ENCODE peak calls at places on chromosomes 5 and 9, in nine cellular contexts. P is GM12865, T is fibroblast of the conjunctiva, H is HFFc6, K is SK-N-DZ, C is EL, Z is SIG-M5, J is NCI-H1092 treated with DMSO at 0.1 percent for 48 hours, G is AG10803. V is an unnamed sample.

GRCh38 chr5:151082976-151083651 is 2.3 kb upstream of the TNIP1 start:
- DNase-seq in H (no peak), J (no peak), C (peak; percentile 41), P (peak; percentile 83), G (no peak), Z (no peak), K (no peak), T (no peak), V (no peak)

GRCh38 chr5:125713406-125713805 is 709.8 kb upstream of the GRAMD2B start:
- DNase-seq in P (no peak), J (no peak), Z (no peak), K (peak; percentile 3), G (no peak), T (no peak), C (no peak), H (no peak), V (no peak)

GRCh38 chr9:110703669-110704068 is 35.1 kb downstream of the MUSK start:
- DNase-seq in C (no peak), H (no peak), Z (no peak), P (no peak), K (no peak), T (no peak), G (no peak), J (no peak), V (no peak)

GRCh38 chr9:125511780-125512179 is 195.2 kb downstream of the MAPKAP1 start:
- DNase-seq in K (no peak), C (peak; percentile 48), Z (no peak), G (no peak), T (no peak), J (no peak), H (peak; percentile 20), P (no peak), V (no peak)

GRCh38 chr5:108168915-108169314 is 213.0 kb downstream of the FBXL17 start:
- DNase-seq in J (peak; percentile 2), P (no peak), H (no peak), T (no peak), Z (no peak), C (no peak), G (no peak), K (no peak), V (no peak)

GRCh38 chr5:168005093-168005492 is 286.4 kb upstream of the WWC1 start:
- DNase-seq in H (no peak), P (no peak), K (no peak), J (no peak), G (peak; percentile 35), T (no peak), C (no peak), Z (no peak), V (peak; percentile 15)

GRCh38 chr5:143826909-143827514 is 15.1 kb downstream of the HMHB1 start:
- DNase-seq in T (no peak), J (peak; percentile 51), K (no peak), Z (no peak), H (no peak), G (no peak), P (peak; percentile 92), C (no peak), V (peak; percentile 49)

GRCh38 chr5:133287500-133287899 is 235.7 kb downstream of the HSPA4 start:
- DNase-seq in C (peak; percentile 29), T (peak; percentile 16), H (no peak), G (peak; percentile 28), J (peak; percentile 1), Z (no peak), P (peak; percentile 39), K (peak; percentile 41), V (peak; percentile 35)

GRCh38 chr5:126100767-126101166 is 322.4 kb upstream of the GRAMD2B start:
- DNase-seq in H (no peak), T (no peak), K (peak; percentile 12), G (no peak), C (no peak), Z (no peak), J (no peak), P (no peak), V (no peak)

GRCh38 chr5:16082053-16082452 is 97.5 kb downstream of the MARCHF11 start:
- DNase-seq in P (no peak), G (peak; percentile 20), H (no peak), C (peak; percentile 36), T (no peak), J (no peak), K (no peak), Z (no peak), V (no peak)

GRCh38 chr5:150224483-150225027 is 34.7 kb downstream of the SLC6A7 start:
- DNase-seq in J (no peak), C (peak; percentile 37), Z (no peak), P (no peak), G (peak; percentile 28), H (peak; percentile 32), T (no peak), K (no peak), V (no peak)

GRCh38 chr9:16342621-16343020 is 527.8 kb downstream of the BNC2 start:
- DNase-seq in J (no peak), Z (no peak), K (no peak), H (no peak), C (no peak), G (peak; percentile 13), P (no peak), T (peak; percentile 30), V (no peak)

GRCh38 chr9:77464591-77465125 is 183.5 kb downstream of the GNA14 start:
- DNase-seq in C (no peak), H (no peak), Z (no peak), G (no peak), J (no peak), P (no peak), T (peak; percentile 21), K (peak; percentile 67), V (no peak)

GRCh38 chr5:123719004-123719403 is 207.0 kb downstream of the CSNK1G3 start:
- DNase-seq in G (no peak), J (no peak), H (peak; percentile 28), P (no peak), K (no peak), Z (no peak), C (peak; percentile 57), T (no peak), V (no peak)